ENCODE peak calls at places on chromosomes 12 and 14, in five cellular contexts. S is fibroblast of the aortic adventitia, L is frontal cortex, O is HuH-7, U is NCI-H774. J is an unnamed sample.

GRCh38 chr12:123907726-123908476 is 64.7 kb downstream of the CCDC92 start:
- DNase-seq in S (peak; percentile 52), L (no peak), O (no peak), U (no peak), J (peak; percentile 23)

GRCh38 chr14:31059152-31059924 is 33.2 kb upstream of the STRN3 start:
- DNase-seq in S (peak; percentile 93), L (no peak), O (peak; percentile 83), U (no peak), J (peak; percentile 74)

GRCh38 chr12:43550831-43551270 is 1.2 kb downstream of the ADAMTS20 start:
- DNase-seq in S (no peak), L (no peak), O (no peak), U (no peak), J (no peak)

GRCh38 chr14:58637040-58637390 is 747 bp upstream of the DACT1 start:
- DNase-seq in S (peak; percentile 95), L (peak; percentile 36), O (no peak), U (no peak), J (peak; percentile 43)

GRCh38 chr12:120711411-120711810 is 1.2 kb downstream of the UNC119B start:
- DNase-seq in S (no peak), L (no peak), O (no peak), U (no peak), J (no peak)

GRCh38 chr12:92210062-92210461 is 64.4 kb upstream of the BTG1 start:
- DNase-seq in S (no peak), L (no peak), O (no peak), U (no peak), J (no peak)

GRCh38 chr12:12721251-12721689 is 4.1 kb downstream of the CDKN1B start:
- DNase-seq in S (peak; percentile 27), L (no peak), O (no peak), U (no peak), J (no peak)

GRCh38 chr14:69105326-69105725 is 47.6 kb downstream of the DCAF5 start:
- DNase-seq in S (peak; percentile 87), L (no peak), O (no peak), U (no peak), J (no peak)

GRCh38 chr12:64083285-64084210 is 138.5 kb downstream of the KICS2 start:
- DNase-seq in S (peak; percentile 98), L (peak; percentile 21), O (no peak), U (peak; percentile 50), J (no peak)

GRCh38 chr12:53791735-53792326 is 40.1 kb upstream of the CISTR start:
- DNase-seq in S (no peak), L (no peak), O (peak; percentile 43), U (no peak), J (no peak)

GRCh38 chr14:50821471-50822464 is 9.2 kb downstream of the NIN start:
- DNase-seq in S (no peak), L (no peak), O (no peak), U (no peak), J (peak; percentile 28)

GRCh38 chr12:130603566-130603965 is 112.5 kb downstream of the RIMBP2 start:
- DNase-seq in S (no peak), L (no peak), O (no peak), U (no peak), J (no peak)

GRCh38 chr14:35883677-35884293 is 57.6 kb downstream of the BRMS1L start:
- DNase-seq in S (peak; percentile 40), L (peak; percentile 19), O (peak; percentile 22), U (peak; percentile 47), J (peak; percentile 53)

GRCh38 chr12:103456006-103456405 is 39.8 kb downstream of the C12orf42 start:
- DNase-seq in S (no peak), L (no peak), O (no peak), U (no peak), J (no peak)

GRCh38 chr14:63992858-63993257 is 140.1 kb downstream of the SYNE2 start:
- DNase-seq in S (no peak), L (no peak), O (no peak), U (no peak), J (no peak)

GRCh38 chr12:84079621-84080020 is 833.0 kb downstream of the SLC6A15 start:
- DNase-seq in S (no peak), L (no peak), O (no peak), U (no peak), J (no peak)

GRCh38 chr12:117053050-117053400 is 46.2 kb downstream of the TESC start:
- DNase-seq in S (no peak), L (no peak), O (no peak), U (no peak), J (no peak)

GRCh38 chr12:87274594-87275245 is 754.5 kb downstream of the C12orf50 start:
- DNase-seq in S (peak; percentile 55), L (no peak), O (peak; percentile 15), U (no peak), J (peak; percentile 70)

GRCh38 chr14:23114669-23115491 is 4.2 kb downstream of the CEBPE start:
- DNase-seq in S (peak; percentile 96), L (no peak), O (no peak), U (no peak), J (peak; percentile 39)

GRCh38 chr12:26319511-26319910 is 124.1 kb downstream of the SSPN start:
- DNase-seq in S (peak; percentile 95), L (no peak), O (peak; percentile 20), U (no peak), J (no peak)

GRCh38 chr12:109496306-109496705 is 18.9 kb downstream of the UBE3B start:
- DNase-seq in S (no peak), L (no peak), O (no peak), U (no peak), J (no peak)

GRCh38 chr14:100640481-100641273 is 53.5 kb upstream of the BEGAIN start:
- DNase-seq in S (no peak), L (no peak), O (no peak), U (no peak), J (no peak)

GRCh38 chr14:67186369-67186768 is 2.9 kb upstream of the GARIN2 start:
- DNase-seq in S (no peak), L (no peak), O (no peak), U (no peak), J (no peak)

GRCh38 chr12:7555752-7556151 is 52.2 kb upstream of the CD163 start:
- DNase-seq in S (peak; percentile 57), L (no peak), O (no peak), U (no peak), J (peak; percentile 73)

J was measured in Kasumi-1.